ENCODE peak calls at places on chromosome 7, in five cellular contexts. S is HCT116, T is neural progenitor cell, L is HepG2, X is MM.1S. H is an unnamed sample. For H3K4me1, the result is how much of the 10 kb centered on the place peaks cover.

GRCh38 chr7:88230646-88231045 is 10.8 kb upstream of the SRI start:
- DNase-seq in S (no peak), T (no peak), L (no peak), X (no peak), H (no peak)

GRCh38 chr7:117119192-117119924 is 166.1 kb downstream of the ST7 start:
- DNase-seq in T (peak), X (peak), S (peak), L (peak), H (peak)

GRCh38 chr7:149680316-149681025 is 92.9 kb downstream of the ZNF467 start:
- DNase-seq in T (no peak), X (no peak), L (no peak), S (no peak), H (peak)

GRCh38 chr7:39417642-39418041 is 148.6 kb upstream of the YAE1 start:
- DNase-seq in X (no peak), T (no peak), L (no peak), S (no peak), H (no peak)

GRCh38 chr7:48171190-48171589 is at the start of gene ABCA13:
- DNase-seq in T (peak), L (no peak), S (no peak), X (no peak), H (no peak)

GRCh38 chr7:12888727-12889126 is 201.3 kb downstream of the ARL4A start:
- DNase-seq in T (no peak), X (no peak), S (no peak), L (no peak), H (peak)

GRCh38 chr7:38942431-38943051 is 33.5 kb upstream of the VPS41 start:
- DNase-seq in T (no peak), L (no peak), S (no peak), X (no peak), H (no peak)

GRCh38 chr7:21675255-21675654 is 132.4 kb downstream of the DNAH11 start:
- DNase-seq in X (no peak), S (no peak), T (peak), L (no peak), H (no peak)

GRCh38 chr7:153515359-153515758 is 536.8 kb upstream of the DPP6 start:
- DNase-seq in X (no peak), L (no peak), S (no peak), T (no peak), H (no peak)

GRCh38 chr7:38492010-38492409 is 139.2 kb downstream of the AMPH start:
- DNase-seq in T (no peak), S (peak), L (no peak), X (no peak), H (no peak)

GRCh38 chr7:121832347-121832746 is 40.6 kb upstream of the PTPRZ1 start:
- DNase-seq in T (no peak), L (no peak), X (no peak), S (no peak), H (peak)

GRCh38 chr7:93877742-93878141 is 12.8 kb downstream of the TFPI2 start:
- DNase-seq in S (no peak), L (no peak), X (no peak), T (no peak), H (no peak)
- TF ChIP-seq CTCF in S (no peak), L (no peak), X (no peak), T (no peak), H (no peak)

GRCh38 chr7:134048166-134048565 is 79.0 kb upstream of the LRGUK start:
- DNase-seq in L (no peak), S (no peak), X (no peak), T (no peak), H (no peak)
- H3K4me1 ChIP-seq in L (under half), S (under half), X (half or more), T (under half), H (under half)

GRCh38 chr7:74454059-74454947 is 597 bp downstream of the GTF2IRD1 start:
- DNase-seq in S (no peak), T (peak), L (no peak), X (no peak), H (no peak)
- H2AFZ ChIP-seq in S (no peak), T (no peak), L (no peak), X (no peak), H (peak)

GRCh38 chr7:4742051-4742573 is 33.3 kb upstream of the AP5Z1 start:
- DNase-seq in L (peak), T (no peak), X (no peak), S (no peak), H (no peak)

GRCh38 chr7:4740796-4741195 is 34.6 kb upstream of the AP5Z1 start:
- DNase-seq in L (no peak), S (no peak), T (no peak), X (no peak), H (no peak)

GRCh38 chr7:4737300-4737699 is 38.1 kb upstream of the AP5Z1 start:
- DNase-seq in L (no peak), T (no peak), X (no peak), S (no peak), H (no peak)

GRCh38 chr7:4738711-4739527 is 36.5 kb upstream of the AP5Z1 start:
- DNase-seq in L (peak), S (peak), T (peak), X (peak), H (peak)

GRCh38 chr7:4739528-4739992 is 35.9 kb upstream of the AP5Z1 start:
- DNase-seq in X (peak), L (peak), T (peak), S (no peak), H (peak)
- TF ChIP-seq CTCF in X (peak), L (peak), T (no peak), S (no peak), H (peak)

DNA sequence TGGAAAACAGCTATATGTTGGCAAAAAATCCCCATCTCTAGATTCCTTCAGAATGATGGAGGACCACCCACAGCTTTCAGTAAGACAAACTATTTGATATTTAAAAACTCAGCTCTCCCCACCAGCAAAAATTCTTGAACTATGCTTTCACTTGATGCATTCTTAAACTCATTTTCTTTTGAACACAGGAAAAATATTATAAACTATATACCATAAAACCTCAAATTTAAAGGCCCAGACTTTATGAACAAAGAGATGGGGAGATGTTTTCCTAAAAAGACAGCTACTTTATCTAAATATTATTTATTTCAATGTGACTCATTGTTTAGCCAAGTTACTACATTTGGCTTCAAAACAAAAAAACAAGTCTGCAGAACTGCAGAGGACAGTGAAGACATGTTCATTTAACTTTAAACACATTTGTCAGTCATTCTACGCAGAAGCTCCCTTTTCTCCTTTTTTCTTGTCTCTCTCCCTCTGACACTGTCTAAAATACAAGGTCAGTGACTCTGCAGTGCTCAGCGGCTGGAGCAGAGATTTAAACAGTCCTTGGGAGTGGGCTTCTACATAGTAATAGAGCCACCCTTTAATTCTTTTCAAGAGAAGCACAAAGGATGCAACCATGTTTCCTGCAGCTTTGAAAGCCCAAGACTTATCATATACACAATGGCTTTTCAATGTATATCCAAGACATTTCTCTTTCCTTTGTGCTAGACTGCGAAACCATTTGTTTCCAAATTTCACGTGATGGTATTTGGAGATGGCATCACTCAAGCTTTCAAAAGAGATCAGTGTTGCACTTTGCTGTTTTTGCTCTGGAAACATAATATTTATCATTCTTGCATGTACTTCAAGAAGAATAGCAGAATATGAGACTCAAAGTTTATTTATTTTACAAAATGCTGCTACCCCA is 77.0 kb downstream of the SEMA3C start:
- DNase-seq in X (no peak), T (peak), S (no peak), L (no peak), H (no peak)
- H3K4me1 ChIP-seq in X (under half), T (under half), S (under half), L (under half), H (under half)

DNA sequence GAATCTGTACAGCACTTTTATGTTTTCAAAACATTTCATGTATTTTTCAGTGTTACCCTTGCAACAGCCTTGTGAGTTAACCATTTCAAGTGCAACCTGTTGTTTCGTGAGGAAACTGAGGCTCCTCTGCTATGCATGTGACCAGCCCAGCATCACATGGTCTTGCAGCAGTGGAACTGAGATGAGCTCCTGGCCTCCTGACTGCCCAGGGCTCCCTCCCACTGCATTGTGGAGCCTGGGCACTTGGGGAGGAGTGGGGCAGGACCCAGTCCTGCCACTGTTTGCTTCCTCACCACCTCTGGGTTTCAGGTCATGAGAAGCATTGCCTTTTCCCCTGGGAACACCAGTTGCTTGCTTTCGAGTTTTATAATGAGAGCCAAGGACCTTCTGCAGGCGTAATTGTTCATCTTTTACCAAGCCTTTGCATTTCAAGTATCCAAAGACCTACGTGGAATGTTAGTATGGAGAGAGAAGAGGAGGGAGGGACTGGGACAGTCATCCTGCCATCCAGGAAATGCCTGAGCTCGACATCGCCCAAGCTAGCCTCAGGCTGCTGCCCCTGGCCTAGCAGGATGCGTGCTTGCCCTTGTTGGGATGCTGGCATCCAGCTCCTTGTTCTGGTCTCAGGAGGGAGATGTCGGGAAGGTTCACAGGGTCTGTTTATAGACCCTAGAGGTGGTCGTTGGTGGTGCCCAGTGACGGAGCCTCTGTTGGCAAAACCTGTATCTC is 32.3 kb upstream of the BHLHA15 start:
- DNase-seq in T (no peak), S (no peak), X (no peak), L (no peak), H (no peak)
- H2AFZ ChIP-seq in T (no peak), S (no peak), X (no peak), L (no peak), H (no peak)

H was measured in astrocyte.